ENCODE peak calls at places on chromosomes 3 and 15, in ten cellular contexts. One of them, this sample, is unnamed. For H3K27me3, H3K9me3 and H3K4me1, the result is how much of the 10 kb centered on the place peaks cover.

GRCh38 chr3:5731100-5731499 is 543.6 kb downstream of the EDEM1 start:
- DNase-seq in right atrium auricular region: no peak
- DNase-seq in breast epithelium: no peak
- DNase-seq in adrenal gland: no peak
- DNase-seq in Peyer's patch: no peak
- DNase-seq in astrocyte: no peak
- DNase-seq in psoas muscle: no peak
- DNase-seq in CD4-positive, alpha-beta memory T cell: no peak
- DNase-seq in heart left ventricle: no peak
- DNase-seq in CD8-positive, alpha-beta T cell: no peak
- DNase-seq in this sample: no peak

GRCh38 chr3:72351536-72351935 is 496.7 kb downstream of the SHQ1 start:
- DNase-seq in right atrium auricular region: no peak
- DNase-seq in breast epithelium: no peak
- DNase-seq in adrenal gland: no peak
- DNase-seq in Peyer's patch: no peak
- DNase-seq in astrocyte: no peak
- DNase-seq in psoas muscle: no peak
- DNase-seq in CD4-positive, alpha-beta memory T cell: no peak
- DNase-seq in heart left ventricle: no peak
- DNase-seq in CD8-positive, alpha-beta T cell: no peak
- DNase-seq in this sample: no peak

GRCh38 chr15:75167588-75168076 is 34.0 kb upstream of the C15orf39 start:
- DNase-seq in right atrium auricular region: peak
- DNase-seq in breast epithelium: peak
- DNase-seq in adrenal gland: peak
- DNase-seq in Peyer's patch: no peak
- DNase-seq in astrocyte: peak
- DNase-seq in psoas muscle: no peak
- DNase-seq in CD4-positive, alpha-beta memory T cell: no peak
- DNase-seq in heart left ventricle: no peak
- DNase-seq in CD8-positive, alpha-beta T cell: no peak
- DNase-seq in this sample: no peak

GRCh38 chr3:171789759-171790505 is 20.4 kb downstream of the PLD1 start:
- DNase-seq in right atrium auricular region: no peak
- DNase-seq in breast epithelium: no peak
- DNase-seq in adrenal gland: no peak
- DNase-seq in Peyer's patch: no peak
- DNase-seq in astrocyte: no peak
- DNase-seq in psoas muscle: no peak
- DNase-seq in CD4-positive, alpha-beta memory T cell: no peak
- DNase-seq in heart left ventricle: no peak
- DNase-seq in CD8-positive, alpha-beta T cell: no peak
- DNase-seq in this sample: no peak

GRCh38 chr3:50519471-50520089 is 16.1 kb upstream of the CACNA2D2 start:
- DNase-seq in right atrium auricular region: peak
- DNase-seq in breast epithelium: peak
- DNase-seq in adrenal gland: peak
- DNase-seq in Peyer's patch: peak
- DNase-seq in astrocyte: peak
- DNase-seq in psoas muscle: peak
- DNase-seq in CD4-positive, alpha-beta memory T cell: peak
- DNase-seq in heart left ventricle: peak
- DNase-seq in CD8-positive, alpha-beta T cell: peak
- DNase-seq in this sample: peak

GRCh38 chr3:149609595-149609994 is 48.2 kb downstream of the WWTR1 start:
- DNase-seq in right atrium auricular region: no peak
- DNase-seq in breast epithelium: no peak
- DNase-seq in adrenal gland: no peak
- DNase-seq in Peyer's patch: no peak
- DNase-seq in astrocyte: no peak
- DNase-seq in psoas muscle: no peak
- DNase-seq in CD4-positive, alpha-beta memory T cell: no peak
- DNase-seq in heart left ventricle: no peak
- DNase-seq in CD8-positive, alpha-beta T cell: no peak
- DNase-seq in this sample: no peak

GRCh38 chr3:107222927-107223326 is 154.3 kb upstream of the CCDC54 start:
- DNase-seq in right atrium auricular region: no peak
- DNase-seq in breast epithelium: no peak
- DNase-seq in adrenal gland: no peak
- DNase-seq in Peyer's patch: no peak
- DNase-seq in astrocyte: peak
- DNase-seq in psoas muscle: no peak
- DNase-seq in CD4-positive, alpha-beta memory T cell: no peak
- DNase-seq in heart left ventricle: no peak
- DNase-seq in CD8-positive, alpha-beta T cell: no peak
- DNase-seq in this sample: no peak

GRCh38 chr3:32359766-32360513 is 31.7 kb upstream of the CMTM7 start:
- DNase-seq in right atrium auricular region: no peak
- DNase-seq in breast epithelium: no peak
- DNase-seq in adrenal gland: no peak
- DNase-seq in Peyer's patch: no peak
- DNase-seq in astrocyte: no peak
- DNase-seq in psoas muscle: no peak
- DNase-seq in CD4-positive, alpha-beta memory T cell: no peak
- DNase-seq in heart left ventricle: no peak
- DNase-seq in CD8-positive, alpha-beta T cell: no peak
- DNase-seq in this sample: no peak

GRCh38 chr3:149615731-149616221 is 42.0 kb downstream of the WWTR1 start:
- DNase-seq in right atrium auricular region: no peak
- DNase-seq in breast epithelium: no peak
- DNase-seq in adrenal gland: peak
- DNase-seq in Peyer's patch: no peak
- DNase-seq in astrocyte: no peak
- DNase-seq in psoas muscle: no peak
- DNase-seq in CD4-positive, alpha-beta memory T cell: no peak
- DNase-seq in heart left ventricle: no peak
- DNase-seq in CD8-positive, alpha-beta T cell: no peak
- DNase-seq in this sample: no peak

GRCh38 chr3:188649521-188649920 is 495.6 kb downstream of the LPP start:
- DNase-seq in right atrium auricular region: no peak
- DNase-seq in breast epithelium: no peak
- DNase-seq in adrenal gland: no peak
- DNase-seq in Peyer's patch: no peak
- DNase-seq in astrocyte: peak
- DNase-seq in psoas muscle: no peak
- DNase-seq in CD4-positive, alpha-beta memory T cell: no peak
- DNase-seq in heart left ventricle: no peak
- DNase-seq in CD8-positive, alpha-beta T cell: no peak
- DNase-seq in this sample: no peak

GRCh38 chr15:78763796-78764241 is 47.4 kb downstream of the ADAMTS7 start:
- DNase-seq in right atrium auricular region: peak
- DNase-seq in breast epithelium: no peak
- DNase-seq in adrenal gland: no peak
- DNase-seq in Peyer's patch: no peak
- DNase-seq in astrocyte: no peak
- DNase-seq in psoas muscle: peak
- DNase-seq in CD4-positive, alpha-beta memory T cell: no peak
- DNase-seq in heart left ventricle: no peak
- DNase-seq in CD8-positive, alpha-beta T cell: no peak
- DNase-seq in this sample: no peak
- H3K27me3 ChIP-seq in right atrium auricular region: under half
- H3K27me3 ChIP-seq in breast epithelium: under half
- H3K27me3 ChIP-seq in adrenal gland: under half
- H3K27me3 ChIP-seq in Peyer's patch: under half
- H3K27me3 ChIP-seq in astrocyte: under half
- H3K27me3 ChIP-seq in psoas muscle: under half
- H3K27me3 ChIP-seq in CD4-positive, alpha-beta memory T cell: under half
- H3K27me3 ChIP-seq in heart left ventricle: under half
- H3K27me3 ChIP-seq in CD8-positive, alpha-beta T cell: under half
- H3K27me3 ChIP-seq in this sample: under half

GRCh38 chr3:110946810-110947209 is 124.8 kb upstream of the NECTIN3 start:
- DNase-seq in right atrium auricular region: no peak
- DNase-seq in breast epithelium: no peak
- DNase-seq in adrenal gland: no peak
- DNase-seq in Peyer's patch: no peak
- DNase-seq in astrocyte: no peak
- DNase-seq in psoas muscle: no peak
- DNase-seq in CD4-positive, alpha-beta memory T cell: no peak
- DNase-seq in heart left ventricle: no peak
- DNase-seq in CD8-positive, alpha-beta T cell: no peak
- DNase-seq in this sample: no peak
- H3K9me3 ChIP-seq in right atrium auricular region: under half
- H3K9me3 ChIP-seq in breast epithelium: under half
- H3K9me3 ChIP-seq in adrenal gland: under half
- H3K9me3 ChIP-seq in Peyer's patch: under half
- H3K9me3 ChIP-seq in astrocyte: under half
- H3K9me3 ChIP-seq in psoas muscle: under half
- H3K9me3 ChIP-seq in CD4-positive, alpha-beta memory T cell: under half
- H3K9me3 ChIP-seq in heart left ventricle: half or more
- H3K9me3 ChIP-seq in CD8-positive, alpha-beta T cell: under half
- H3K9me3 ChIP-seq in this sample: under half

GRCh38 chr3:64184621-64185020 is 40.6 kb downstream of the PRICKLE2 start:
- DNase-seq in right atrium auricular region: no peak
- DNase-seq in breast epithelium: no peak
- DNase-seq in adrenal gland: no peak
- DNase-seq in Peyer's patch: no peak
- DNase-seq in astrocyte: peak
- DNase-seq in psoas muscle: no peak
- DNase-seq in CD4-positive, alpha-beta memory T cell: no peak
- DNase-seq in heart left ventricle: no peak
- DNase-seq in CD8-positive, alpha-beta T cell: no peak
- DNase-seq in this sample: no peak
- H3K4me1 ChIP-seq in right atrium auricular region: under half
- H3K4me1 ChIP-seq in breast epithelium: under half
- H3K4me1 ChIP-seq in adrenal gland: under half
- H3K4me1 ChIP-seq in Peyer's patch: under half
- H3K4me1 ChIP-seq in astrocyte: under half
- H3K4me1 ChIP-seq in psoas muscle: under half
- H3K4me1 ChIP-seq in CD4-positive, alpha-beta memory T cell: under half
- H3K4me1 ChIP-seq in heart left ventricle: under half
- H3K4me1 ChIP-seq in CD8-positive, alpha-beta T cell: under half
- H3K4me1 ChIP-seq in this sample: under half

GRCh38 chr15:92435145-92435544 is 41.5 kb downstream of the ST8SIA2 start:
- DNase-seq in right atrium auricular region: no peak
- DNase-seq in breast epithelium: no peak
- DNase-seq in adrenal gland: no peak
- DNase-seq in Peyer's patch: no peak
- DNase-seq in astrocyte: no peak
- DNase-seq in psoas muscle: no peak
- DNase-seq in CD4-positive, alpha-beta memory T cell: no peak
- DNase-seq in heart left ventricle: no peak
- DNase-seq in CD8-positive, alpha-beta T cell: no peak
- DNase-seq in this sample: no peak
- H3K27me3 ChIP-seq in right atrium auricular region: under half
- H3K27me3 ChIP-seq in breast epithelium: under half
- H3K27me3 ChIP-seq in adrenal gland: under half
- H3K27me3 ChIP-seq in Peyer's patch: under half
- H3K27me3 ChIP-seq in astrocyte: under half
- H3K27me3 ChIP-seq in psoas muscle: under half
- H3K27me3 ChIP-seq in CD4-positive, alpha-beta memory T cell: under half
- H3K27me3 ChIP-seq in heart left ventricle: under half
- H3K27me3 ChIP-seq in CD8-positive, alpha-beta T cell: under half
- H3K27me3 ChIP-seq in this sample: under half

GRCh38 chr15:25242957-25243799 is 195.6 kb downstream of the UBE3A start:
- DNase-seq in right atrium auricular region: peak
- DNase-seq in breast epithelium: peak
- DNase-seq in adrenal gland: no peak
- DNase-seq in Peyer's patch: no peak
- DNase-seq in astrocyte: no peak
- DNase-seq in psoas muscle: peak
- DNase-seq in CD4-positive, alpha-beta memory T cell: no peak
- DNase-seq in heart left ventricle: peak
- DNase-seq in CD8-positive, alpha-beta T cell: peak
- DNase-seq in this sample: no peak
- H3K9me3 ChIP-seq in right atrium auricular region: under half
- H3K9me3 ChIP-seq in breast epithelium: half or more
- H3K9me3 ChIP-seq in adrenal gland: under half
- H3K9me3 ChIP-seq in Peyer's patch: under half
- H3K9me3 ChIP-seq in astrocyte: under half
- H3K9me3 ChIP-seq in psoas muscle: under half
- H3K9me3 ChIP-seq in CD4-positive, alpha-beta memory T cell: under half
- H3K9me3 ChIP-seq in heart left ventricle: under half
- H3K9me3 ChIP-seq in CD8-positive, alpha-beta T cell: under half
- H3K9me3 ChIP-seq in this sample: under half

This sample was measured in iPS DF 6.9.